ENCODE peak calls at places on chromosomes 11 and 22, in six cellular contexts. K is H9, N is A549, Q is adrenal gland, W is MG63, E is testis. H is an unnamed sample. For H3K9me3, the result is how much of the 10 kb centered on the place peaks cover.

GRCh38 chr11:20125927-20126326 is 34.3 kb downstream of the DBX1 start:
- DNase-seq in Q (no peak), N (peak), K (no peak), W (peak), E (no peak), H (no peak)

GRCh38 chr22:17733484-17733883 is 40.8 kb downstream of the BID start:
- DNase-seq in N (no peak), W (peak), Q (no peak), K (no peak), E (no peak), H (no peak)

GRCh38 chr11:10379022-10379421 is 74.1 kb downstream of the ADM start:
- DNase-seq in N (peak), W (no peak), K (no peak), E (no peak), Q (no peak), H (no peak)

GRCh38 chr11:11265994-11266606 is 87.0 kb downstream of the CSNK2A3 start:
- DNase-seq in Q (peak), K (peak), N (peak), E (peak), W (peak), H (no peak)

GRCh38 chr11:96037267-96037990 is 113.5 kb upstream of the MTMR2 start:
- DNase-seq in K (no peak), N (no peak), Q (no peak), W (peak), E (no peak), H (no peak)

GRCh38 chr11:120512727-120513435 is 1.3 kb downstream of the GRIK4 start:
- DNase-seq in E (no peak), W (no peak), K (no peak), N (peak), Q (no peak), H (no peak)

GRCh38 chr22:24060375-24060788 is 49.3 kb downstream of the CABIN1 start:
- DNase-seq in E (peak), K (no peak), Q (no peak), N (no peak), W (peak), H (peak)

GRCh38 chr11:111623527-111624030 is 21.3 kb downstream of the SIK2 start:
- DNase-seq in K (no peak), E (no peak), Q (no peak), N (no peak), W (no peak), H (no peak)

GRCh38 chr11:94417386-94417987 is 16.3 kb upstream of the GPR83 start:
- DNase-seq in E (peak), K (no peak), W (no peak), Q (no peak), N (no peak), H (no peak)

GRCh38 chr11:76808996-76809395 is 25.8 kb downstream of the TSKU start:
- DNase-seq in Q (no peak), W (no peak), K (no peak), E (no peak), N (no peak), H (no peak)

GRCh38 chr11:118610773-118611432 is 3.5 kb downstream of the PHLDB1 start:
- DNase-seq in W (peak), K (peak), N (peak), E (peak), Q (peak), H (peak)

GRCh38 chr11:62707277-62707771 is at the start of the genes BSCL2 and GNG3:
- DNase-seq in E (peak), Q (peak), N (no peak), W (no peak), K (peak), H (no peak)

GRCh38 chr11:62025429-62026105 is 58.1 kb upstream of the FTH1 start:
- DNase-seq in N (peak), E (peak), Q (peak), K (no peak), W (peak), H (peak)

GRCh38 chr22:30979932-30980331 is 10.9 kb downstream of the TUG1 start:
- DNase-seq in E (no peak), N (no peak), W (no peak), Q (no peak), K (no peak), H (no peak)
- H3K9me3 ChIP-seq in E (under half), N (under half), W (under half), Q (under half), K (under half), H (half or more)

GRCh38 chr11:60862171-60862570 is 5.2 kb upstream of the ZP1 start:
- DNase-seq in Q (no peak), W (no peak), K (no peak), E (no peak), N (no peak), H (no peak)
- H3K9me3 ChIP-seq in Q (under half), W (under half), K (under half), E (under half), N (under half), H (under half)

DNA sequence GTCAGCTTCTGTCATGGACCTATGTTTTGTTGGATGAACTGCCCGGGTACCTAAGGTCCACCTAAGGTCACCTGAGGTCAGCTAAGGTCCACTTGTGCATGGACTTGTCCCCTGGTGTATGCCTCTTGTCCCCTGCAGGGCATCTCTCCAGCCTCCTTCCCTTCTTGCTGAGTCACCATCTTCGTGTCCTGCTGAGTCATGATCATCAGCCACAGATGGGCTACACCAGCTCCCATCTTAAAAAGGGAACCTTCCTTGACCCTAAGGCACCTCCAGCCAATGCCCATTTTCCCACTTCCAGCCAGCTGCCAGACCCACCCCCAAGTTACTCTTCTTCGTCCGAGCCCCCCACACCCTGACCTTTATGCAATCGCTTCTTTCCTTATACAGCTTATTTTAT is 544.9 kb downstream of the TBC1D22A start:
- DNase-seq in W (peak), Q (no peak), K (no peak), N (no peak), E (no peak), H (no peak)
- H3K9me3 ChIP-seq in W (under half), Q (under half), K (half or more), N (under half), E (under half), H (under half)

DNA sequence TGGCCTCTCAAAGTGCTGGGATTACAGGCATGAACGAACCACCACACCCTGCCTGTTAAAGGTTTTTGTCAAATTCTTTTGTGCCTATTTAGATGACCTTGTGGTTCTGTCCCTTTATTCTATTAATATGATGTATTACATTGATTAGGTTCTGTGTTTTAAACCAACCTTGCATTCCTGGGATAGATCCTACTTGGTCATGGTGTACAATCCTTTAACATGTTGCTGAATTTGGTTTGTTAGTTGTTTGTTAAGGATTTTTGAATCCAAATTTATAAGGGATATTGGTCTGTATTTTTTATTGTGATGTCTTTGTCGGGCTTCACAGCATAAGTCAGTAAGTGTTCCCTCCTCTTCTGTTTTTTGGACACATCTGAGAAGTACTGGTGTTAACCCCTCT is 29.0 kb upstream of the CLDN5 start:
- DNase-seq in E (no peak), N (no peak), Q (no peak), K (no peak), W (no peak), H (no peak)
- H3K9me3 ChIP-seq in E (under half), N (under half), Q (under half), K (under half), W (under half), H (under half)

DNA sequence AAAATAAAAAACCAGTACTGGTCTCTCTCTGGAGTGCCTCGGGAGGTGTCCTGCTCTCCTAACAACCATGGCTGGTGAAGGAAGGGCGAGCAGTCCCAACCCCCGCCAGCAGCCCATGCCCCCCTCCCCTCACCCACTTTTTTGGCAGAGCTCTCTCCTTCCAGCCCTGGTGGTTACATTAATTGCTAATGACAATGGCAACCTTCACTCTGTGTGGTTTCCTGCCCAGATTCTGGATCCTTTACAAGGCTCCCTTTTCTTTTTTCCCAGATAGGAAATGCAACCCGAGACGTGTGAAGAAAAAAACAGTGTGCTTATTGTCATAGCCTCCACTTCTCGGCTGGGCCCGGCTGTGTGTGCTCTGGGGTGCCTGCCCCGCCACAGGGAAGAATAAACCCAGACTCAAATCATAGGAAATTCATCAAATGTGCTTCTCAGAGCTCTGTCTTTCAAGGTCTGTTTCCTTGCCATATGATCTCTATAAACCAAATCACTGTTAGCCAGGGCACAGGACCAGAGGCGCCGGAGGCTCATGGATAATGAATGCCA is 513.0 kb downstream of the SOX6 start:
- DNase-seq in N (no peak), Q (no peak), W (no peak), E (peak), K (peak), H (no peak)
- H3K9me3 ChIP-seq in N (under half), Q (under half), W (under half), E (under half), K (under half), H (under half)

DNA sequence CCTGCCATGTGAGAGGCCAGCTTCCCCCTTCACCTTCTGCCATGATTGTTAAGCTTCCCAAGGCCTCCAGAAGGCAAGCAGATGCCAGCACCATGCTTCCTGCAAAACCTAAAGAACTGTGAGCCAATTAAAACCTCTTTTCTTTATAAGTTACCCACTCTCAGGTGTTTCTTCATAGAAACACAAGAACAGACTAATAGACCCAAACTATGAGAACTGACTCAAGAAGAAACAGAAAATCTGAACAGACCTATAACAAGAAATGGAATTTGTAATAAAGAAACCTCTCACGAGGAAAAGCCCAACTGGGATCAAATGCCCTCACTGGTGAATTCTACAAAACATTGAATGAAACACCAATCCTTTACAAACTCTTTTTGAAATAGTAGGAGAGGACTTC is 12.0 kb downstream of the NPAT start:
- DNase-seq in E (no peak), K (no peak), N (no peak), W (no peak), Q (no peak), H (no peak)
- H3K9me3 ChIP-seq in E (under half), K (under half), N (under half), W (under half), Q (under half), H (under half)

DNA sequence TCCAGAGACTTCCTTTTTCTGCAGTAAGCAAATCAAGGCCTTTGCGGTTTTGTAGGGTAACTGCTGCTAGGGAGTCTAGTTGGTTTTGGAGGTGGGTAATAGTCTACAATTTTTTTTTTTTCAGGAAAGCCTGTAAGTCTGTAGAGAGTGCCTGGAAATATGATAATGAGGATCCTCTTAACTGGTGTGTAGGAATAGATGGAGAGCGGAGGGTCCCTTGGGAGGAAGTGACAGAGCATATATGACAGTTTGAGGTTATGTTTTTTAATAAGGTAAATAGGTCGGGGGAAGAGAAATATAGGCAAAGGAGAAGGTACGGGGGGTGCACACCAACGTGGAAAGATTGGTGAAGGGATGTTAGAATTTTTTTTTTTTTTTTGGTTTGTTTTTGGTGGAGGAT is 25.9 kb downstream of the ZNF195 start:
- DNase-seq in Q (no peak), K (no peak), W (no peak), E (no peak), N (no peak), H (no peak)
- H3K9me3 ChIP-seq in Q (under half), K (under half), W (under half), E (under half), N (half or more), H (under half)

GRCh38 chr11:50412832-50413231 is 380.2 kb downstream of the OR4C45 start:
- DNase-seq in E (no peak), W (no peak), K (no peak), N (no peak), Q (no peak), H (no peak)
- H3K9me3 ChIP-seq in E (under half), W (under half), K (half or more), N (under half), Q (under half), H (under half)

DNA sequence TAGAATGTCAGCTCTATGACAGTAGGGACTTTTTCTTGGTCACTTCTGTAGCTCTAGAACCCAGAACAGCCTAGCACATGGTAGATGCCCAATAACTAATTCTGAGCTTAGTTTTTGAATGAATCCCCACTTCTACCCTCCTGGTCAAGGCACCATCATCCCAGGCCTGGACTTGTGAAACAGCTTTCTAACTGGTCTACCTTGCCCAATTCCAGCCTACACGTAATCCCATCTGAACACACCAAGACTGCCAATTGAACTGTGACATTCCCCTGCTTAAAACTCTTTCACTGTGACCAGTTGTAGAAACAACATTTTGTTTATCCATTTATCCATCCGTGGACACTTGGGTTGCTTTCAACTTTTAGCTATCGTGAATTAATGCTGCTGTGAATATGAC is 6.1 kb upstream of the FOLR3 start:
- DNase-seq in N (no peak), E (no peak), Q (no peak), K (no peak), W (no peak), H (no peak)
- H3K9me3 ChIP-seq in N (under half), E (under half), Q (under half), K (under half), W (under half), H (under half)